ENCODE peak calls at places on chromosomes 16 and 17, in four cellular contexts. One of them, this sample, is unnamed.

GRCh38 chr17:81566461-81567126 is 14.4 kb upstream of the FAAP100 start:
- DNase-seq in Panc1: no peak
- DNase-seq in K562: no peak
- DNase-seq in HepG2: no peak
- DNase-seq in this sample: peak; percentile 41

GRCh38 chr17:2874211-2874686 is 78.0 kb downstream of the RAP1GAP2 start:
- DNase-seq in Panc1: no peak
- DNase-seq in K562: no peak
- DNase-seq in HepG2: peak; percentile 61
- DNase-seq in this sample: no peak

GRCh38 chr17:14297161-14297851 is 3.6 kb upstream of the HS3ST3B1 start:
- DNase-seq in Panc1: no peak
- DNase-seq in K562: no peak
- DNase-seq in HepG2: peak; percentile 48
- DNase-seq in this sample: no peak

GRCh38 chr17:7857724-7858486 is at the start of gene CYB5D1:
- DNase-seq in Panc1: peak; percentile 98
- DNase-seq in K562: peak; percentile 69
- DNase-seq in HepG2: peak; percentile 90
- DNase-seq in this sample: peak; percentile 94

GRCh38 chr17:64358261-64358788 is 32.3 kb downstream of the PECAM1 start:
- DNase-seq in Panc1: no peak
- DNase-seq in K562: no peak
- DNase-seq in HepG2: no peak
- DNase-seq in this sample: no peak

GRCh38 chr17:7852919-7853692 is 1.8 kb upstream of the TMEM88 start:
- DNase-seq in Panc1: no peak
- DNase-seq in K562: no peak
- DNase-seq in HepG2: no peak
- DNase-seq in this sample: no peak

GRCh38 chr16:76182092-76182635 is 95.0 kb upstream of the CNTNAP4 start:
- DNase-seq in Panc1: no peak
- DNase-seq in K562: no peak
- DNase-seq in HepG2: no peak
- DNase-seq in this sample: no peak

GRCh38 chr17:21467739-21468490 is 91.8 kb downstream of the KCNJ12 start:
- DNase-seq in Panc1: no peak
- DNase-seq in K562: no peak
- DNase-seq in HepG2: no peak
- DNase-seq in this sample: no peak

GRCh38 chr16:1204941-1205340 is 20.1 kb downstream of the TPSG1 start:
- DNase-seq in Panc1: no peak
- DNase-seq in K562: no peak
- DNase-seq in HepG2: no peak
- DNase-seq in this sample: no peak
- TF ChIP-seq TCF7L2 in Panc1: no peak
- TF ChIP-seq TCF7L2 in K562: no peak
- TF ChIP-seq TCF7L2 in HepG2: no peak
- TF ChIP-seq TCF7L2 in this sample: no peak

GRCh38 chr16:67663151-67663876 is 2.6 kb downstream of the PARD6A start:
- DNase-seq in Panc1: no peak
- DNase-seq in K562: no peak
- DNase-seq in HepG2: no peak
- DNase-seq in this sample: peak; percentile 15
- TF ChIP-seq TCF7L2 in Panc1: no peak
- TF ChIP-seq TCF7L2 in K562: no peak
- TF ChIP-seq TCF7L2 in HepG2: no peak
- TF ChIP-seq TCF7L2 in this sample: no peak

GRCh38 chr16:77794586-77794985 is 6.2 kb downstream of the VAT1L start:
- DNase-seq in Panc1: no peak
- DNase-seq in K562: no peak
- DNase-seq in HepG2: no peak
- DNase-seq in this sample: no peak
- TF ChIP-seq TCF7L2 in Panc1: no peak
- TF ChIP-seq TCF7L2 in K562: no peak
- TF ChIP-seq TCF7L2 in HepG2: no peak
- TF ChIP-seq TCF7L2 in this sample: no peak

DNA sequence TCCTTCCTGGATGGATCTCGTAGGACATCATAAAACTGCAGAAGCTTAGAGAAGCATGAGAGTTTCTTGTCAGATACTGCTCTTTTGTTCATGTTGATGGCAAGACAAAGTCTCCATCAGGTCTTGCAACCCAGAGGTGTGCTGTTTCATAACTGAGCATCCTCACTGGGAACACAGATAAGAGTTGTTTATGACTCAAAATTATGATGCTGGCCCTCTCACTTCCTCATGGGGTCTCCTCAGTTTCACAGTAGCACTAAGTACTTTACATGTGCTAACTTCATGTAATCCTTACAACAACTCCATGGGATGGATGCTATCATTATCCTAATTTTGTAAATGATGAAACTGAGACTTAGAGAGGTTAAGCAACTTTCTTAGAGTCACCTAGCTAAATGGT is 14.4 kb downstream of the SCPEP1 start:
- DNase-seq in Panc1: no peak
- DNase-seq in K562: no peak
- DNase-seq in HepG2: no peak
- DNase-seq in this sample: no peak
- TF ChIP-seq TCF7L2 in Panc1: no peak
- TF ChIP-seq TCF7L2 in K562: no peak
- TF ChIP-seq TCF7L2 in HepG2: no peak
- TF ChIP-seq TCF7L2 in this sample: no peak

GRCh38 chr17:72116692-72117469 is 3.9 kb upstream of the SOX9 start:
- DNase-seq in Panc1: no peak
- DNase-seq in K562: no peak
- DNase-seq in HepG2: no peak
- DNase-seq in this sample: no peak
- TF ChIP-seq TCF7L2 in Panc1: no peak
- TF ChIP-seq TCF7L2 in K562: no peak
- TF ChIP-seq TCF7L2 in HepG2: no peak
- TF ChIP-seq TCF7L2 in this sample: no peak

GRCh38 chr16:50627419-50627818 is 53.7 kb downstream of the SNX20 start:
- DNase-seq in Panc1: no peak
- DNase-seq in K562: no peak
- DNase-seq in HepG2: no peak
- DNase-seq in this sample: no peak
- TF ChIP-seq TCF7L2 in Panc1: no peak
- TF ChIP-seq TCF7L2 in K562: no peak
- TF ChIP-seq TCF7L2 in HepG2: no peak
- TF ChIP-seq TCF7L2 in this sample: no peak

GRCh38 chr16:28977703-28978641 is 3.4 kb downstream of the SPNS1 start:
- DNase-seq in Panc1: peak; percentile 28
- DNase-seq in K562: peak; percentile 41
- DNase-seq in HepG2: peak; percentile 35
- DNase-seq in this sample: no peak
- TF ChIP-seq TCF7L2 in Panc1: no peak
- TF ChIP-seq TCF7L2 in K562: no peak
- TF ChIP-seq TCF7L2 in HepG2: no peak
- TF ChIP-seq TCF7L2 in this sample: no peak